ENCODE peak calls at places on chromosomes 11 and 22, in four cellular contexts. Y, G, E and P are unnamed samples.

GRCh38 chr22:32531228-32531627 is 56.6 kb downstream of the FBXO7 start:
- DNase-seq in G (no peak), Y (no peak), E (no peak), P (no peak)

GRCh38 chr11:124920870-124921609 is 2.0 kb downstream of the HEPN1 start:
- DNase-seq in E (no peak), Y (peak), G (no peak), P (peak)

GRCh38 chr11:126310229-126310991 is 6.5 kb downstream of the DCPS start:
- DNase-seq in E (peak), G (peak), Y (peak), P (peak)

GRCh38 chr22:19576460-19577421 is 52.5 kb upstream of the CLDN5 start:
- DNase-seq in G (peak), E (no peak), Y (no peak), P (no peak)

GRCh38 chr11:43626798-43627197 is 53.7 kb upstream of the HSD17B12 start:
- DNase-seq in Y (no peak), G (no peak), E (no peak), P (no peak)

GRCh38 chr22:49991167-49991566 is 21.4 kb downstream of the IL17REL start:
- DNase-seq in Y (no peak), G (no peak), E (no peak), P (no peak)

GRCh38 chr11:120097721-120098385 is 40.1 kb downstream of the TRIM29 start:
- DNase-seq in Y (no peak), E (no peak), G (no peak), P (no peak)

GRCh38 chr11:127902405-127902804 is 685.0 kb downstream of the ETS1 start:
- DNase-seq in G (no peak), Y (no peak), E (no peak), P (no peak)

GRCh38 chr11:27471067-27471587 is 1.5 kb downstream of the LGR4 start:
- DNase-seq in Y (peak), G (no peak), E (no peak), P (no peak)

GRCh38 chr11:120706257-120706656 is 194.7 kb downstream of the GRIK4 start:
- DNase-seq in E (no peak), G (no peak), Y (no peak), P (no peak)

GRCh38 chr22:49827853-49828598 is at the start of gene BRD1:
- DNase-seq in Y (peak), G (peak), E (no peak), P (no peak)

GRCh38 chr22:25131198-25131887 is 68.3 kb upstream of the CRYBB3 start:
- DNase-seq in E (no peak), G (no peak), Y (peak), P (no peak)

GRCh38 chr11:8870461-8871282 is 40.3 kb upstream of the AKIP1 start:
- DNase-seq in Y (peak), E (no peak), G (no peak), P (peak)

GRCh38 chr22:43377486-43377995 is 34.3 kb upstream of the MPPED1 start:
- DNase-seq in Y (no peak), G (no peak), E (no peak), P (no peak)

GRCh38 chr11:110432713-110433392 is 3.1 kb downstream of the FDX1 start:
- DNase-seq in E (no peak), Y (no peak), G (no peak), P (no peak)
- H3K27ac ChIP-seq in E (no peak), Y (no peak), G (no peak), P (no peak)

DNA sequence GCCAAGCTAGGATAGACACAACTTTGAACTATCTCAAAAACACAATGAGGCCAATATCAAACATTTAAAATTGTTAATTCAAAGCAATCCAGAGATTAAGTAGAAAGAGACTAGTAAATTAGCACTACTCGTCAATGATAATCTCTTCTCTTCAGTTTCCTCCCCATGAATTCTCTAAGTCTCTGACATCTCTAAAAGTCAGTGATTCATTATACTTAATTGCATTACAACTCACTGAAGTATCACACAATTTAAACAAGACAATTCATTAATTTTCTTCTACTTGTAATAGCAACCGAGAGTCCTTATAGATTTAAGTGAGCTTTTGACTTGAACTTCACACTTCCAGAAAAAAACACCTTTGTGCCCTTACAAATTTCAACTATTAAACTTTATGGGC is 4.3 kb downstream of the DDX6 start:
- DNase-seq in Y (no peak), E (no peak), G (no peak), P (no peak)
- H3K4me3 ChIP-seq in Y (no peak), E (no peak), G (peak), P (no peak)

DNA sequence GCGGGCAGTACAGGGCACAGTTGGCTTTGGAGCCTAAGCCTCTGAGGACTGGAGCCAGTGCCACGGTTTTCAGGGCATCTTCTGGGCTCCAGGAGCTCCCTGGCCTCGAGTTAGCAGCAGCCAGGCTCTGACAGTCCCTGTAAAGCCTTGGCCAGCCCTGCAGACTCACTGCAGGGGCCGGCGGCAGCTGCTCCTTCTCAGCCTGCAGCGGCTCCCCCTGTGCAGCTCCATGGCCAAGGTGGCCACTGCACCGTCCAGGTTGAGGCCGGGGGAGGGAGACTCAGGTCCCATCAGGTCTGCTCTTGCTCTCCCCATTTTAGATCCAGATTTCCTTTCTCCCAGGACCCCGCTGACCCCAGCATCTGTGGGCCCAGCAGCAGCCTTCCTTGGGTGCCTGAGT is 1461.1 kb downstream of the BRD1 start:
- DNase-seq in E (no peak), Y (no peak), G (no peak), P (no peak)
- H3K27ac ChIP-seq in E (no peak), Y (no peak), G (no peak), P (no peak)

DNA sequence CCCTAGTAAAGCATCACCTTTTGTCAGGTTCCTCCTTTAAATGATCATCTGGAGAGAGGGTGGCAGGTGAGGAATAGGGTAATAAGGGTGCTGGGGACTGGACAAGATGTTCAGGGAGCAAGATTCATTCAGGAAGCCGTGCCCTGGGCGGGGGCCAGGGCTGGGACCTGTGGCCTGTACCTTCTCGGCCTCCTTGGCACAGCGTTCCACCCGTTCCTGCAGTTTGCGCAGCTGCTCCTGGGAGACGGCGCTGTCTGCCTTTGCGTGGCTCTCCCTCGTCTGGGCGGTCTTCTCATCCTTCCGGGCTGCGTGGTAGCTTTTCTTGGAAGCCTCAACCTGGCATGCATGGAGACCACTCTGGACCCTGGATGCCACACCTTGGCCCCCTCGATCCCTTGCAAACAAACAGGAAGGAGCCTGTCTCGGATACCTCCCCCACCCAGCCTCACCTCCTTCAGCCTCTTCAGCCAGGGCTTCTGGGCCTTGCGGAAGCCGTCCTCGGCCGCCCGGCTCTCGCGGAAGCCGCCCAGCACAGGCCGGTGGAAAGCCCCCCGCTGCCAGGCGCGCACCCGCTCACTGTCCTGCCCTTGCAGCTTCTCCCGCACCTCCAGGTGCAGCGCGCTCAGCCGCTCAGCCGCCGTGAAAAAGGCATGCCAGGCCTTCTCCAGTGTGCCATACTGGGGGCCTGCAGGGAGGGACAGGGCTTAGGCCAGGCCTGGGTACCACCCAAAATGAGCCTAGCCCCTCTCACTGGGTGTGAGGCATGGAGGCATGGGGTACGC is 3.5 kb upstream of the ARFGAP2 start:
- DNase-seq in Y (no peak), G (no peak), E (no peak), P (no peak)
- H3K4me3 ChIP-seq in Y (no peak), G (no peak), E (no peak), P (no peak)

GRCh38 chr11:35159111-35159510 is 20.1 kb downstream of the CD44 start:
- DNase-seq in G (no peak), E (no peak), Y (no peak), P (no peak)

GRCh38 chr11:35158371-35159081 is 19.6 kb downstream of the CD44 start:
- DNase-seq in Y (peak), G (no peak), E (no peak), P (no peak)

GRCh38 chr11:35155677-35156076 is 16.7 kb downstream of the CD44 start:
- DNase-seq in Y (no peak), E (no peak), G (no peak), P (no peak)

GRCh38 chr11:35160248-35160820 is 21.4 kb downstream of the CD44 start:
- DNase-seq in E (no peak), G (no peak), Y (no peak), P (no peak)

DNA sequence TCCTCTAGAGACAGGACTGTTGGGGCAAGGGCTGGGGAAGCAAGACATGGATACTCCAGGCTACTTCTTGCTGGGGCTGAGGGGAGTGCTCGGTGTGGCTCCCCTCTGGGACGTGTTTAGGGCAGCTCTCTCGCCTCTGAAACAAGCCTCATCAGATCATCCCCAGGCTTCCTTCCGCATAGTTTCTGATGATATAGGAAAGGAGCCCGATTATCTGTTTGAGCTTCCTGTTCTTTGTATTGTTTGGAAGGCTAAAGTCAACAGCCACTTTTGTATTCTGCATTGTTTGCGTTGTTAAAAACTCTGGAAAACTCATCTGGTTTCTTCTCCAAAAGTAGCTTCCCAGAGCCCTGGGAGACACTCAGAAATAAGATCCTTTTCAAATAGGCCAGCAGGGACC is 18.8 kb downstream of the CD44 start:
- DNase-seq in G (no peak), E (no peak), Y (no peak), P (no peak)
- H3K27ac ChIP-seq in G (no peak), E (peak), Y (peak), P (peak)